ENCODE peak calls at places on chromosome 18, in five cellular contexts. One of them, this sample, is unnamed.

GRCh38 chr18:66587430-66587829 is 16.5 kb downstream of the CDH19 start:
- DNase-seq in GM18507: no peak
- DNase-seq in left cardiac atrium: no peak
- DNase-seq in RPMI7951: no peak
- DNase-seq in choroid plexus epithelial cell: no peak
- DNase-seq in this sample: no peak

GRCh38 chr18:24270937-24271380 is 126.7 kb downstream of the OSBPL1A start:
- DNase-seq in choroid plexus epithelial cell: peak
- DNase-seq in GM18507: no peak
- DNase-seq in left cardiac atrium: no peak
- DNase-seq in RPMI7951: peak
- DNase-seq in this sample: peak

GRCh38 chr18:32760391-32760790 is 12.4 kb downstream of the KLHL14 start:
- DNase-seq in left cardiac atrium: no peak
- DNase-seq in choroid plexus epithelial cell: no peak
- DNase-seq in GM18507: no peak
- DNase-seq in RPMI7951: no peak
- DNase-seq in this sample: no peak

GRCh38 chr18:4468515-4468914 is 13.4 kb upstream of the DLGAP1 start:
- DNase-seq in GM18507: no peak
- DNase-seq in RPMI7951: no peak
- DNase-seq in left cardiac atrium: no peak
- DNase-seq in choroid plexus epithelial cell: no peak
- DNase-seq in this sample: no peak

GRCh38 chr18:24656571-24656971 is 196.1 kb downstream of the HRH4 start:
- DNase-seq in RPMI7951: peak
- DNase-seq in left cardiac atrium: no peak
- DNase-seq in GM18507: no peak
- DNase-seq in choroid plexus epithelial cell: no peak
- DNase-seq in this sample: peak

GRCh38 chr18:41870817-41871216 is 84.2 kb upstream of the PIK3C3 start:
- DNase-seq in RPMI7951: peak
- DNase-seq in left cardiac atrium: no peak
- DNase-seq in GM18507: no peak
- DNase-seq in choroid plexus epithelial cell: peak
- DNase-seq in this sample: peak

GRCh38 chr18:38368886-38369285 is 803.3 kb upstream of the CELF4 start:
- DNase-seq in GM18507: no peak
- DNase-seq in RPMI7951: no peak
- DNase-seq in choroid plexus epithelial cell: no peak
- DNase-seq in left cardiac atrium: no peak
- DNase-seq in this sample: no peak

GRCh38 chr18:46642561-46642960 is 14.5 kb downstream of the LOXHD1 start:
- DNase-seq in choroid plexus epithelial cell: no peak
- DNase-seq in left cardiac atrium: no peak
- DNase-seq in RPMI7951: no peak
- DNase-seq in GM18507: no peak
- DNase-seq in this sample: no peak

GRCh38 chr18:48804856-48805610 is 145.7 kb downstream of the SMAD7 start:
- DNase-seq in RPMI7951: no peak
- DNase-seq in left cardiac atrium: peak
- DNase-seq in GM18507: no peak
- DNase-seq in choroid plexus epithelial cell: no peak
- DNase-seq in this sample: no peak

GRCh38 chr18:77025831-77026363 is 106.7 kb downstream of the MBP start:
- DNase-seq in RPMI7951: no peak
- DNase-seq in choroid plexus epithelial cell: no peak
- DNase-seq in left cardiac atrium: no peak
- DNase-seq in GM18507: no peak
- DNase-seq in this sample: no peak

GRCh38 chr18:54215069-54215468 is 9.4 kb downstream of the MBD2 start:
- DNase-seq in left cardiac atrium: no peak
- DNase-seq in RPMI7951: no peak
- DNase-seq in choroid plexus epithelial cell: peak
- DNase-seq in GM18507: no peak
- DNase-seq in this sample: peak

GRCh38 chr18:59966913-59967312 is 67.1 kb downstream of the PMAIP1 start:
- DNase-seq in RPMI7951: no peak
- DNase-seq in left cardiac atrium: no peak
- DNase-seq in GM18507: no peak
- DNase-seq in choroid plexus epithelial cell: no peak
- DNase-seq in this sample: no peak

GRCh38 chr18:53817976-53818950 is 406.2 kb downstream of the MBD2 start:
- DNase-seq in RPMI7951: no peak
- DNase-seq in choroid plexus epithelial cell: no peak
- DNase-seq in GM18507: no peak
- DNase-seq in left cardiac atrium: no peak
- DNase-seq in this sample: no peak

GRCh38 chr18:62024983-62025382 is 132.2 kb upstream of the RNF152 start:
- DNase-seq in RPMI7951: no peak
- DNase-seq in choroid plexus epithelial cell: no peak
- DNase-seq in GM18507: no peak
- DNase-seq in left cardiac atrium: no peak
- DNase-seq in this sample: no peak

GRCh38 chr18:36942264-36942663 is 113.3 kb downstream of the KIAA1328 start:
- DNase-seq in choroid plexus epithelial cell: peak
- DNase-seq in GM18507: peak
- DNase-seq in RPMI7951: peak
- DNase-seq in left cardiac atrium: no peak
- DNase-seq in this sample: peak

GRCh38 chr18:68797901-68798300 is at the start of gene CCDC102B:
- DNase-seq in choroid plexus epithelial cell: peak
- DNase-seq in left cardiac atrium: no peak
- DNase-seq in RPMI7951: peak
- DNase-seq in GM18507: no peak
- DNase-seq in this sample: peak

GRCh38 chr18:54388203-54389142 is 30.8 kb downstream of the C18orf54 start:
- DNase-seq in left cardiac atrium: peak
- DNase-seq in GM18507: peak
- DNase-seq in RPMI7951: peak
- DNase-seq in choroid plexus epithelial cell: peak
- DNase-seq in this sample: peak

GRCh38 chr18:21439453-21439852 is 161.1 kb downstream of the ESCO1 start:
- DNase-seq in choroid plexus epithelial cell: peak
- DNase-seq in left cardiac atrium: no peak
- DNase-seq in GM18507: no peak
- DNase-seq in RPMI7951: peak
- DNase-seq in this sample: peak

GRCh38 chr18:69636529-69637301 is 236.0 kb downstream of the DOK6 start:
- DNase-seq in choroid plexus epithelial cell: peak
- DNase-seq in GM18507: no peak
- DNase-seq in RPMI7951: no peak
- DNase-seq in left cardiac atrium: no peak
- DNase-seq in this sample: no peak

GRCh38 chr18:69787825-69788547 is 159.7 kb downstream of the CD226 start:
- DNase-seq in GM18507: no peak
- DNase-seq in choroid plexus epithelial cell: peak
- DNase-seq in RPMI7951: peak
- DNase-seq in left cardiac atrium: no peak
- DNase-seq in this sample: peak

GRCh38 chr18:8526316-8526715 is 82.9 kb upstream of the RAB12 start:
- DNase-seq in choroid plexus epithelial cell: no peak
- DNase-seq in GM18507: no peak
- DNase-seq in left cardiac atrium: no peak
- DNase-seq in RPMI7951: peak
- DNase-seq in this sample: no peak

GRCh38 chr18:23871410-23871809 is 143.1 kb upstream of the TTC39C start:
- DNase-seq in RPMI7951: peak
- DNase-seq in GM18507: no peak
- DNase-seq in left cardiac atrium: no peak
- DNase-seq in choroid plexus epithelial cell: peak
- DNase-seq in this sample: peak

GRCh38 chr18:34322365-34323289 is 97.9 kb upstream of the NOL4 start:
- DNase-seq in left cardiac atrium: peak
- DNase-seq in GM18507: no peak
- DNase-seq in RPMI7951: peak
- DNase-seq in choroid plexus epithelial cell: peak
- DNase-seq in this sample: peak

GRCh38 chr18:54149078-54149697 is 75.3 kb downstream of the MBD2 start:
- DNase-seq in GM18507: no peak
- DNase-seq in left cardiac atrium: no peak
- DNase-seq in choroid plexus epithelial cell: peak
- DNase-seq in RPMI7951: peak
- DNase-seq in this sample: peak

GRCh38 chr18:68418881-68419280 is 296.0 kb downstream of the TMX3 start:
- DNase-seq in RPMI7951: peak
- DNase-seq in choroid plexus epithelial cell: peak
- DNase-seq in left cardiac atrium: no peak
- DNase-seq in GM18507: no peak
- DNase-seq in this sample: peak

GRCh38 chr18:55932675-55933074 is 344.7 kb upstream of the TCF4 start:
- DNase-seq in choroid plexus epithelial cell: no peak
- DNase-seq in left cardiac atrium: no peak
- DNase-seq in GM18507: no peak
- DNase-seq in RPMI7951: no peak
- DNase-seq in this sample: no peak

GRCh38 chr18:79933765-79934164 is 17.7 kb downstream of the SLC66A2 start:
- DNase-seq in left cardiac atrium: no peak
- DNase-seq in GM18507: no peak
- DNase-seq in choroid plexus epithelial cell: peak
- DNase-seq in RPMI7951: no peak
- DNase-seq in this sample: peak

GRCh38 chr18:76914314-76914713 is 92.0 kb downstream of the ZNF236 start:
- DNase-seq in GM18507: no peak
- DNase-seq in left cardiac atrium: no peak
- DNase-seq in RPMI7951: no peak
- DNase-seq in choroid plexus epithelial cell: no peak
- DNase-seq in this sample: no peak

GRCh38 chr18:23387265-23387664 is 65.8 kb upstream of the RIOK3 start:
- DNase-seq in left cardiac atrium: no peak
- DNase-seq in GM18507: no peak
- DNase-seq in RPMI7951: no peak
- DNase-seq in choroid plexus epithelial cell: no peak
- DNase-seq in this sample: no peak

GRCh38 chr18:7946724-7947377 is 379.7 kb downstream of the PTPRM start:
- DNase-seq in left cardiac atrium: peak
- DNase-seq in GM18507: no peak
- DNase-seq in RPMI7951: peak
- DNase-seq in choroid plexus epithelial cell: peak
- DNase-seq in this sample: peak

GRCh38 chr18:41391616-41392610 is 563.1 kb upstream of the PIK3C3 start:
- DNase-seq in choroid plexus epithelial cell: peak
- DNase-seq in RPMI7951: peak
- DNase-seq in left cardiac atrium: peak
- DNase-seq in GM18507: no peak
- DNase-seq in this sample: peak